ENCODE peak calls at places on chromosomes 4 and X, in eight cellular contexts. O, E, S, F, B, T, Q and A are unnamed samples.

GRCh38 chrX:140190441-140191108 is 225.3 kb upstream of the CXorf66 start:
- DNase-seq in T (peak), E (no peak), F (no peak), S (no peak), B (no peak), O (no peak), Q (no peak), A (no peak)

GRCh38 chrX:17674611-17675010 is 62.7 kb upstream of the SCML1 start:
- DNase-seq in Q (no peak), O (no peak), S (no peak), B (no peak), T (peak), F (no peak), E (no peak), A (no peak)

GRCh38 chr4:74370912-74371311 is 6.0 kb downstream of the EREG start:
- DNase-seq in F (peak), O (no peak), S (no peak), T (peak), B (no peak), Q (no peak), E (no peak), A (peak)

GRCh38 chr4:88320780-88321373 is 36.5 kb upstream of the PPM1K start:
- DNase-seq in O (no peak), T (no peak), F (no peak), B (no peak), Q (no peak), E (no peak), S (no peak), A (peak)

GRCh38 chrX:108224727-108225455 is 133.3 kb downstream of the ATG4A start:
- DNase-seq in Q (no peak), T (no peak), O (no peak), B (peak), F (peak), E (no peak), S (no peak), A (peak)

GRCh38 chr4:22512306-22512705 is 3.6 kb downstream of the ADGRA3 start:
- DNase-seq in O (no peak), E (no peak), T (no peak), S (no peak), B (no peak), Q (no peak), F (no peak), A (no peak)

GRCh38 chr4:19844436-19844835 is 407.3 kb upstream of the SLIT2 start:
- DNase-seq in B (no peak), F (no peak), T (no peak), O (no peak), E (no peak), S (no peak), Q (no peak), A (no peak)

GRCh38 chr4:1754336-1754735 is 33.0 kb downstream of the TACC3 start:
- DNase-seq in S (no peak), F (no peak), Q (no peak), B (no peak), E (no peak), T (no peak), O (no peak), A (no peak)

GRCh38 chrX:120450163-120450562 is 18.9 kb downstream of the LAMP2 start:
- DNase-seq in S (no peak), Q (no peak), O (no peak), B (no peak), T (no peak), F (peak), E (no peak), A (peak)

GRCh38 chr4:142353149-142353738 is 492.9 kb downstream of the INPP4B start:
- DNase-seq in B (no peak), E (no peak), F (peak), O (no peak), T (no peak), Q (no peak), S (no peak), A (peak)

GRCh38 chrX:40423299-40423698 is 157.5 kb upstream of the ATP6AP2 start:
- DNase-seq in O (no peak), T (no peak), B (no peak), F (no peak), E (no peak), S (no peak), Q (no peak), A (no peak)

GRCh38 chrX:21374994-21375794 is 976 bp downstream of the CNKSR2 start:
- DNase-seq in S (no peak), B (no peak), F (no peak), Q (no peak), O (no peak), E (no peak), T (no peak), A (no peak)

GRCh38 chr4:26719954-26720552 is 136.2 kb downstream of the TBC1D19 start:
- DNase-seq in E (no peak), F (peak), B (no peak), Q (no peak), T (no peak), S (no peak), O (no peak), A (peak)

GRCh38 chrX:7996414-7996813 is 69.2 kb upstream of the PNPLA4 start:
- DNase-seq in F (peak), T (peak), S (no peak), Q (no peak), B (no peak), E (no peak), O (peak), A (peak)

GRCh38 chrX:136779346-136779781 is 1.4 kb downstream of the ARHGEF6 start:
- DNase-seq in E (no peak), B (no peak), T (no peak), S (no peak), O (no peak), Q (no peak), F (no peak), A (peak)

GRCh38 chr4:168218663-168219062 is 99.9 kb downstream of the DDX60 start:
- DNase-seq in O (no peak), B (no peak), F (no peak), Q (no peak), E (no peak), T (no peak), S (no peak), A (peak)

GRCh38 chrX:108070891-108071290 is 20.5 kb downstream of the PSMD10 start:
- DNase-seq in S (no peak), B (no peak), E (no peak), O (no peak), F (no peak), T (no peak), Q (no peak), A (no peak)

GRCh38 chr4:145103496-145103895 is 5.4 kb downstream of the ABCE1 start:
- DNase-seq in F (no peak), T (no peak), B (no peak), S (no peak), E (no peak), Q (no peak), O (no peak), A (no peak)

GRCh38 chr4:100790838-100791615 is 273.2 kb upstream of the EMCN start:
- DNase-seq in Q (no peak), S (no peak), E (no peak), F (no peak), O (no peak), B (no peak), T (no peak), A (no peak)

GRCh38 chr4:138772366-138772765 is 243.2 kb upstream of the NOCT start:
- DNase-seq in Q (no peak), O (no peak), F (no peak), E (no peak), T (no peak), B (no peak), S (no peak), A (no peak)

GRCh38 chrX:69543572-69543971 is 39.4 kb downstream of the NALF2 start:
- DNase-seq in Q (no peak), B (no peak), O (no peak), E (no peak), T (no peak), S (no peak), F (no peak), A (no peak)

GRCh38 chr4:76867880-76868655 is 29.9 kb downstream of the SOWAHB start:
- DNase-seq in B (no peak), O (no peak), E (no peak), F (peak), Q (no peak), T (no peak), S (no peak), A (no peak)

GRCh38 chr4:111113591-111113990 is 490.7 kb upstream of the PITX2 start:
- DNase-seq in Q (no peak), B (no peak), T (no peak), O (no peak), E (no peak), F (no peak), S (no peak), A (no peak)

GRCh38 chr4:137819964-137820383 is 287.7 kb upstream of the PCDH18 start:
- DNase-seq in T (peak), S (no peak), E (no peak), B (no peak), O (no peak), F (peak), Q (no peak), A (peak)

GRCh38 chrX:30275498-30275897 is 28.6 kb downstream of the MAGEB1 start:
- DNase-seq in S (no peak), F (peak), B (no peak), E (no peak), Q (no peak), O (no peak), T (no peak), A (no peak)

GRCh38 chr4:55445921-55446577 is 50.3 kb downstream of the TMEM165 start:
- DNase-seq in B (no peak), E (no peak), O (no peak), F (no peak), T (no peak), S (no peak), Q (no peak), A (no peak)

GRCh38 chr4:150342945-150343344 is 239.0 kb upstream of the MAB21L2 start:
- DNase-seq in Q (no peak), B (no peak), O (no peak), E (peak), S (peak), T (peak), F (no peak), A (peak)

GRCh38 chr4:169160825-169161224 is 109.9 kb downstream of the SH3RF1 start:
- DNase-seq in S (no peak), O (no peak), T (peak), Q (no peak), B (no peak), E (no peak), F (no peak), A (no peak)

GRCh38 chr4:153933851-153934688 is 145.2 kb upstream of the SFRP2 start:
- DNase-seq in F (no peak), T (peak), O (no peak), S (peak), Q (no peak), E (no peak), B (no peak), A (no peak)

GRCh38 chr4:38177792-38178665 is 217.8 kb downstream of the PTTG2 start:
- DNase-seq in Q (peak), B (peak), O (peak), E (peak), T (peak), S (peak), F (peak), A (peak)

GRCh38 chr4:187827631-187828030 is 167.9 kb upstream of the ZFP42 start:
- DNase-seq in E (no peak), S (no peak), B (no peak), Q (no peak), O (no peak), F (no peak), T (no peak), A (no peak)

GRCh38 chrX:34377645-34378044 is 245.5 kb upstream of the FAM47A start:
- DNase-seq in E (no peak), B (no peak), S (no peak), O (no peak), Q (no peak), T (no peak), F (no peak), A (no peak)

GRCh38 chr4:130705023-130705422 is 1609.1 kb downstream of the C4orf33 start:
- DNase-seq in B (no peak), T (no peak), O (no peak), E (no peak), F (no peak), Q (no peak), S (no peak), A (no peak)

GRCh38 chrX:404656-405055 is 17.9 kb upstream of the PPP2R3B start:
- DNase-seq in E (no peak), F (no peak), T (no peak), S (no peak), B (no peak), O (no peak), Q (no peak), A (no peak)

GRCh38 chrX:40073439-40074054 is 24.2 kb downstream of the BCOR start:
- DNase-seq in F (no peak), T (no peak), Q (no peak), E (no peak), O (no peak), S (no peak), B (no peak), A (no peak)

GRCh38 chrX:31272472-31272775 is 200.6 kb upstream of the FTHL17 start:
- DNase-seq in F (no peak), B (no peak), E (no peak), Q (no peak), T (no peak), S (no peak), O (no peak), A (no peak)

GRCh38 chr4:105236917-105237311 is 90.2 kb downstream of the TET2 start:
- DNase-seq in B (no peak), O (no peak), E (no peak), T (no peak), S (no peak), F (no peak), Q (no peak), A (no peak)
- TF ChIP-seq POLR2A in B (no peak), O (no peak), E (no peak), T (no peak), S (no peak), F (no peak), Q (no peak), A (no peak)

DNA sequence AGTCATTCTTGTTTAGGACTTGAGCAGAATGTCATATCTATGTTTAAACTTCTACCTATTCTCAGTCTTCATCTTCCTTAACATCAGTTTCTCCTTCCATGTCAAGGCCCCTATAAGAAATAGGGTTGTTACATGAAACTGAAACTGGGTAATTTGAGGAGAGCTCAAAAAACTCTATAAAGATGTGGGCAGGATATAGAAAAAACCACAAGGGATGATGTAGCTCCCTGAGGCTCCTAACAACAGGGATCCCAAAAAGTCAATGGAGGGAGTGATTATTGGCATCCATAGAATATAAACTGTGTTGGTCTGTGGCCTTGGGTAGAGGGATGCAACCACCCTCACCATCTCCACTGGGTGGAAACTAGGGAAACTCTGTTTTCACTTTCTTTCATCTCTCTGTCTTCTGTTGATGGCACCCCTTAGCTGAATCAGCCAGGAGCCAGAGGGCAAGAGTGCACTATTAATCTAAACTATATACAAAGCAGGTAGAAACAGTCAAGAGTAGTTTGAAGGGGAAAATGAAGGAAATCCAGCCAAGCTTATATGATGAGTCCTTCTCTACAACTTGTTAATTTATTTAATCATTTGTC is 27.6 kb downstream of the C4orf54 start:
- DNase-seq in B (no peak), Q (no peak), F (no peak), O (no peak), S (no peak), E (no peak), T (no peak), A (no peak)
- TF ChIP-seq POLR2A in B (no peak), Q (no peak), F (no peak), O (no peak), S (no peak), E (no peak), T (no peak), A (no peak)

GRCh38 chr4:8146158-8146557 is 12.5 kb downstream of the ABLIM2 start:
- DNase-seq in Q (no peak), B (no peak), F (no peak), T (no peak), S (no peak), O (no peak), E (no peak), A (no peak)

GRCh38 chr4:8144359-8144758 is 14.3 kb downstream of the ABLIM2 start:
- DNase-seq in E (no peak), O (no peak), Q (no peak), F (no peak), B (no peak), S (no peak), T (peak), A (no peak)

GRCh38 chr4:8141935-8142334 is 16.7 kb downstream of the ABLIM2 start:
- DNase-seq in O (no peak), F (no peak), B (no peak), T (no peak), Q (no peak), E (no peak), S (no peak), A (no peak)

GRCh38 chr4:8142556-8142955 is 16.1 kb downstream of the ABLIM2 start:
- DNase-seq in Q (no peak), E (no peak), F (no peak), O (no peak), T (no peak), S (no peak), B (no peak), A (no peak)

DNA sequence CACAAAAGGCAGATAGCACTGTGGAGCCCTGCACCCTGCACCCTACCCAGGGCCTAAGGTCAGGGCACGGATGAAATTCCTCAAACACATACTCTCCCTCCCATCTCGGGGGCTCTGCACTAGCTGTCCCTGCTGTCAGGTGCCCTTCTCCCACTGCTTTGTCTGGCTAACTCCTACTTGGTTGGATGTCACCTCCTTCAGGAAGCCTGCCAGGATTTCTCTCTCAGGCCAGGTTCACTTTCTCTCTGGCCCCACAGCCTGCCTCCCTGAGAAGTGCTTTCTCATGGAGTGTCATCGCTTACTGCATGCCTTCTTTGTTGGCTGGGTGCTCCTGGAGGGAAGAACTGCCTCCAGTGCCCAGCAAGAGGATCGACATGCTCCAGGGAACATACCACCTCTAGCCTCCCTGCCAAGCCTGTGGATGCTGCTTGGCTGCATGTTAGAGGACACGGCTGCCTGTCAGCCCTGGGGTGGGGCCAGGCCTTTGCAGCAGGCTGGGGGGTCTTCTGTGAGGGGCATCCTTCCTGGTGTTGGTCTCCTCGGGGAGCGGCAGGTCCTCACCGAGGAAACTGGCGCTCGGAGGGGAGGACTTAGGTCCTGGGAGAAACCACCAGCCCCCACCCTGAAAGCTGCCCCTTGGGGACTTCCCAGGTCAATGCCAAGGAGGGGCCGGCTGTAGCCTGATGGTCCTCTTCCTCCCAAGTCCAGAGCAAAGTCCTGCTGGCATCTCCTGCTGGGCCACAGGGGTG is 15.0 kb downstream of the ABLIM2 start:
- DNase-seq in B (no peak), O (no peak), S (no peak), T (no peak), F (no peak), E (no peak), Q (no peak), A (no peak)
- TF ChIP-seq POLR2A in B (no peak), O (no peak), S (no peak), T (no peak), F (no peak), E (no peak), Q (no peak), A (no peak)

GRCh38 chrX:101091817-101092216 is 6.2 kb upstream of the CENPI start:
- DNase-seq in O (no peak), S (no peak), T (no peak), Q (no peak), B (no peak), E (no peak), F (no peak), A (no peak)

GRCh38 chrX:101097546-101098453 is at the start of gene CENPI:
- DNase-seq in E (peak), S (peak), O (peak), B (peak), T (peak), F (peak), Q (peak), A (peak)
- TF ChIP-seq POLR2A in E (peak), S (no peak), O (peak), B (peak), T (peak), F (peak), Q (no peak), A (peak)

GRCh38 chrX:129779747-129780146 is at the start of gene SASH3:
- DNase-seq in S (peak), B (no peak), O (peak), T (peak), E (peak), F (no peak), Q (no peak), A (no peak)
- TF ChIP-seq POLR2A in S (no peak), B (no peak), O (no peak), T (peak), E (no peak), F (no peak), Q (no peak), A (no peak)

GRCh38 chr4:185204238-185204910 is 574 bp upstream of the CFAP97 start:
- DNase-seq in S (no peak), O (no peak), F (peak), Q (no peak), E (no peak), T (peak), B (no peak), A (peak)

GRCh38 chr4:185202984-185203379 is 818 bp downstream of the CFAP97 start:
- DNase-seq in B (no peak), O (no peak), Q (no peak), E (no peak), S (no peak), F (no peak), T (peak), A (no peak)

GRCh38 chr4:185205697-185206342 is 2.0 kb upstream of the CFAP97 start:
- DNase-seq in T (no peak), E (no peak), B (no peak), S (no peak), Q (no peak), F (no peak), O (no peak), A (no peak)

GRCh38 chr4:185201983-185202962 is 1.5 kb downstream of the CFAP97 start:
- DNase-seq in O (no peak), F (peak), Q (no peak), S (no peak), B (no peak), T (peak), E (no peak), A (peak)

DNA sequence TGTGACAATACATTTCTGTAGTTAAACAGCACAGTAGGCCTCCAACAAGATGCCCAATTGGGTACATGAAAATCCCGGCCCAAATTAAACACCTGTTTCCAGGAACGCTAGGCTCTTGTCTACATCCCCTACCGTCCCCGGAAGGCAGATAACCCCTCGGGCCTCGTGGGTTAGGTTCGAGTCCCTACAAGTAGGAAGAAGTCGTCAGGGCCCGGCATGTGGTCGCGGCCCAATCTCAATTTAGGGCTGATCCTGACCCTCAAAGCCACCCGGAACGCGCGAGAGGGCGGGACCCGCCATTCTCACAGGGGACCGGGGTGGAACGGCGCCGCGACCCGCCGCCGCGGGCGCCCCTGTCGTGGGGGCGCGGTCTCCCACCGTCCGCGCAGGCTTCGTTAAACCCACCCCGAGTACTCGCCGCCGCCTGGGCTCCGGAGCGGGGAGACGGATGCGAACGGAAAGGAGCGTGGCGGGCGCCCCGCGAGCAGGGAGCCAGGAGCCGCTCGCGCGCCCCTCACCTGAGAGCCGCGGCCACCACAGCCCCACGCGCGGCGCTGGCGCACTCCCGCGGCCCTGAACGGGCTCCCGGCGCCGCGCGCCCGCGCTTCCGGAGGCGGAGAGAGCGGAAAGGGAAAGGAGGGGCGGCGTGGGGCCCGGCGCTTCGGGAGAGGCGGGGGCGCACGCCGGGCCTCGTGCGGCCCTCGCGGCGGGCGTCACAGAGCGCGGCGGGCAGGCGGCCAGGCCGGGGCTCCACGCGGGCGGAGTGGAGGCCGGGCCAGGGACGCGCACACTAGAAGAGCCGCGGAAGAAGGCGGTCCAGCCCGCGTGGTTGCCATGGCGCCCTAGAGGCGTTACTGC is at the start of gene CFAP97:
- DNase-seq in Q (peak), F (peak), E (peak), S (peak), T (peak), B (peak), O (peak), A (peak)
- TF ChIP-seq POLR2A in Q (peak), F (peak), E (peak), S (peak), T (peak), B (peak), O (peak), A (peak)